ENCODE peak calls at places on chromosome 15, in four cellular contexts. One of them, this sample, is unnamed.

GRCh38 chr15:99564221-99565030 is 1.4 kb upstream of the MEF2A start:
- DNase-seq in neural crest cell: no peak
- DNase-seq in fibroblast of the aortic adventitia: peak; percentile 61
- DNase-seq in mucosa of descending colon: peak; percentile 31
- DNase-seq in this sample: no peak

GRCh38 chr15:38603672-38604071 is 39.1 kb upstream of the RASGRP1 start:
- DNase-seq in neural crest cell: no peak
- DNase-seq in fibroblast of the aortic adventitia: no peak
- DNase-seq in mucosa of descending colon: no peak
- DNase-seq in this sample: no peak

GRCh38 chr15:62316413-62317060 is 151.5 kb upstream of the C2CD4B start:
- DNase-seq in neural crest cell: no peak
- DNase-seq in fibroblast of the aortic adventitia: no peak
- DNase-seq in mucosa of descending colon: no peak
- DNase-seq in this sample: no peak

GRCh38 chr15:57367556-57367955 is 8.7 kb upstream of the CGNL1 start:
- DNase-seq in neural crest cell: no peak
- DNase-seq in fibroblast of the aortic adventitia: no peak
- DNase-seq in mucosa of descending colon: no peak
- DNase-seq in this sample: no peak

GRCh38 chr15:69463182-69463756 is 10.7 kb downstream of the RPLP1 start:
- DNase-seq in neural crest cell: no peak
- DNase-seq in fibroblast of the aortic adventitia: no peak
- DNase-seq in mucosa of descending colon: no peak
- DNase-seq in this sample: no peak

GRCh38 chr15:57923311-57923710 is 142.2 kb downstream of the ALDH1A2 start:
- DNase-seq in neural crest cell: no peak
- DNase-seq in fibroblast of the aortic adventitia: peak; percentile 48
- DNase-seq in mucosa of descending colon: no peak
- DNase-seq in this sample: no peak

GRCh38 chr15:36175781-36176211 is 403.6 kb upstream of the CDIN1 start:
- DNase-seq in neural crest cell: no peak
- DNase-seq in fibroblast of the aortic adventitia: no peak
- DNase-seq in mucosa of descending colon: no peak
- DNase-seq in this sample: no peak

GRCh38 chr15:79970921-79971434 is at the start of gene BCL2A1:
- DNase-seq in neural crest cell: no peak
- DNase-seq in fibroblast of the aortic adventitia: peak; percentile 88
- DNase-seq in mucosa of descending colon: no peak
- DNase-seq in this sample: no peak

GRCh38 chr15:100339999-100340398 is 1.8 kb downstream of the ADAMTS17 start:
- DNase-seq in neural crest cell: no peak
- DNase-seq in fibroblast of the aortic adventitia: no peak
- DNase-seq in mucosa of descending colon: no peak
- DNase-seq in this sample: no peak

GRCh38 chr15:64148581-64148980 is 3.0 kb upstream of the SNX22 start:
- DNase-seq in neural crest cell: no peak
- DNase-seq in fibroblast of the aortic adventitia: no peak
- DNase-seq in mucosa of descending colon: no peak
- DNase-seq in this sample: no peak

GRCh38 chr15:64148168-64148567 is 3.4 kb upstream of the SNX22 start:
- DNase-seq in neural crest cell: no peak
- DNase-seq in fibroblast of the aortic adventitia: no peak
- DNase-seq in mucosa of descending colon: no peak
- DNase-seq in this sample: no peak

GRCh38 chr15:64150236-64150578 is 1.3 kb upstream of the SNX22 start:
- DNase-seq in neural crest cell: no peak
- DNase-seq in fibroblast of the aortic adventitia: no peak
- DNase-seq in mucosa of descending colon: no peak
- DNase-seq in this sample: no peak

GRCh38 chr15:64151727-64152506 is at the start of gene SNX22:
- DNase-seq in neural crest cell: no peak
- DNase-seq in fibroblast of the aortic adventitia: no peak
- DNase-seq in mucosa of descending colon: peak; percentile 61
- DNase-seq in this sample: peak; percentile 25

DNA sequence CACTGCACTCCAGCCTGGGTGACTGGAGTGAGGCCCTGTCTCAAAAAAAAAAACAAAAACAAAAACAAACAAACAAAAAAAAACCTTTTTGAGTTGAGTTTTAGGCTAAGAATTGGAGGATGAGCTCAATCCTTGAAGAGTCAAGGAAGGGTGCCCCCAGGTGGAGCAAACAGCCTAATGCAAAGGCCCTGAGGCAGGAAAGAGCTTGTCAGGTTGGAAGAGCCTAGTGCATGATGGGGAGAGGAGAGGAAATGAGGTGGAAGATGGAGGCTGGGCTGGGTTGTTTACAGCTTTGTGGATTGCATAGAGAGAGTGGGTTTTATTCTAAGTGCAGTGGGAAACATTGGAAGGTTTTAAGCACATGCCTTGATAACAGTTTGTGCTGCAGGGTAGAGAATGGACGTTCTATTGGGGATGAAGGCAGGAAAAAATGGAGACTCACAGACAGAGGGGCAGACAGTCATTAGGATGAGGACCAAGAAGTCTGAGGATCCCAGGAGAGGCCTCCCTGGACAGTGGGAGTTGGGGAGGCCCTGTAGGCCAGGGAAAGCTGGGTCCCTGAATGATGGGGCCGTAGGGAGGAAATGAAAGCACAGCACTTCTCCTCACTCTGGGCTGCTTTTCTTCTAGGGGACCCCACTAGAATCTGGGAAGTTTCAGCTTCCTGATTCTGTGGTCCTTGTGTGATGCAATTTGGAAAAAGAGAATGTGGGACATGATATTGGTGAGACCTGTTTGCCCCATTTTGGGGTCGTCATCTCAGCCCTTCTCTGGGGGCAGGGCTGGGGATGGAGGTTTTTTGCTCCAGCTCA is 1.9 kb upstream of the SNX22 start:
- DNase-seq in neural crest cell: no peak
- DNase-seq in fibroblast of the aortic adventitia: no peak
- DNase-seq in mucosa of descending colon: no peak
- DNase-seq in this sample: no peak
- TF ChIP-seq CTCF in neural crest cell: peak; percentile 19
- TF ChIP-seq CTCF in fibroblast of the aortic adventitia: peak; percentile 6
- TF ChIP-seq CTCF in mucosa of descending colon: no peak
- TF ChIP-seq CTCF in this sample: no peak

DNA sequence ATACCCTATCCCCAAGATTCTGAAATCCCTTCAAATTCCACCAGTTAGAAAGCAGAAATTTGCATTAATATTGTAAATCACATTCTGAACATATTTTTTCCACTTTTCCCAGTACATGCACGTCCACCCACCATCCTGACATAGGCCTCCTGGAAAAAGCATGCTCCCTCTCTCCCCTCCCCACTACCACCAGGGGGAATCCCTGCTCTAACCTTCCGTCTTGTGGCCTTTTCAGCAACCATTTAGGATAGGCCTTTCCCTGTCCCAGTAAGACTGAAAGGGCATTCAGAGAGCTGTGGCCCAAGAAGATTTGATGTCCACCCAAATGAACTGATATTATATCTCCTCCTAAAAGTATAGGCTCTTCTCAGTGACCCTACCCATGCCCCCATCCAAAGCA is 182.1 kb downstream of the ARRDC4 start:
- DNase-seq in neural crest cell: no peak
- DNase-seq in fibroblast of the aortic adventitia: no peak
- DNase-seq in mucosa of descending colon: no peak
- DNase-seq in this sample: no peak
- TF ChIP-seq CTCF in neural crest cell: no peak
- TF ChIP-seq CTCF in fibroblast of the aortic adventitia: peak; percentile 16
- TF ChIP-seq CTCF in mucosa of descending colon: no peak
- TF ChIP-seq CTCF in this sample: no peak

DNA sequence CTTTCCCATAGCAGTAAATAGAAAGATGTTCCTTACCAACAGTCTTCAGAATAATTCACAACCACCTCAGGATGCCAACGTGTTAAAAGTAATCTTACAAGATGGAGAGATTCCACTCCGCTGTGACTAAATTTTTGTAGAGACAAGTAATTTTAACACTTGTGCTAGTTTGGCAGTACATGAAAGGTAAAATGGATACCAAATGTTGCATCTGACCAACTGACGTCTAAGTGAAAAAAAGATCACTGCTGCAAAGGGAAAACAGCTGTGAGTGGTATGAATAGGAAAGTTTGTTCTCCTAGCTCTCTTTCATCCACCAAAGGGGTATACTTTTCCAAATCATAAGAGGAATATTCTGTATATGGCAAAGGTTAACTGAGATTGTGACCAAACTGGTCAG is 2.6 kb downstream of the SPG21 start:
- DNase-seq in neural crest cell: no peak
- DNase-seq in fibroblast of the aortic adventitia: peak; percentile 16
- DNase-seq in mucosa of descending colon: no peak
- DNase-seq in this sample: no peak
- TF ChIP-seq CTCF in neural crest cell: no peak
- TF ChIP-seq CTCF in fibroblast of the aortic adventitia: no peak
- TF ChIP-seq CTCF in mucosa of descending colon: no peak
- TF ChIP-seq CTCF in this sample: no peak

DNA sequence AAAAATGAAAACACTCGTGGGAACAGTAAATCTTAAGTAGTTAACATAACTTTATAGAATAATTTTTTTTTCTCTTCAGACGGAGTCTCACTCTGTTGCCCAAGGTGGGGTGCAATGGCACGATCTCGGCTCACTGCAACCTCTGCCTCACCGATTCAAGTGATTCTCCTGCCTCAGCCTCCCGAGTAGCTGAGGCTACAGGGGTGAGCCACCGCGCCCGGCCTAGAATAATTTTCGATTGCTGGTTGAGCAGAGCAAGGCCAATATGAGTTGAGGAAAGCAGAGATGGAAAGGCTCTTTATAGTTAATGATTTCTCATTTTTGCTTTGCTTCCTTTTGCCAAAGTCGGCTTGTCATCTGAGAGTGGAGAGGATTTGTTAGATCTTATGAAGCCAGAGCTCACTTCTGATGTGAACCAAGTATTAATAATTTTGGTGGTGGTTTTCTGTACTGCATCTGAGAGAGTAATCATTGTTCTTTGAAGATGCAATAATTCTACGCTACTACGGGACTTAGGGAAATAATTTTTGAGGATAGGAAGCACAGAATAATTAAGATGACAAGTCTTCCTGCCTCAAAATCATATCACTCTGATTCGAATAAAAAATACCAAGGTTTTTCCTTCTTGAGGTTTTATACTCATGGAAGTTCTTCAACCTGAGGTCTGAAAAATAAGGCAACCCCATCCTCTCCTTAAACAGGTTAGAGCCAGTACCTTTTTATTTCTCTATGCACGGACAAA is 1.5 kb upstream of the GOLM2 start:
- DNase-seq in neural crest cell: no peak
- DNase-seq in fibroblast of the aortic adventitia: peak; percentile 37
- DNase-seq in mucosa of descending colon: no peak
- DNase-seq in this sample: no peak
- TF ChIP-seq CTCF in neural crest cell: peak; percentile 43
- TF ChIP-seq CTCF in fibroblast of the aortic adventitia: peak; percentile 19
- TF ChIP-seq CTCF in mucosa of descending colon: no peak
- TF ChIP-seq CTCF in this sample: peak; percentile 19

GRCh38 chr15:29110733-29111132 is 158.9 kb downstream of the NSMCE3 start:
- DNase-seq in neural crest cell: no peak
- DNase-seq in fibroblast of the aortic adventitia: no peak
- DNase-seq in mucosa of descending colon: no peak
- DNase-seq in this sample: no peak
- TF ChIP-seq CTCF in neural crest cell: no peak
- TF ChIP-seq CTCF in fibroblast of the aortic adventitia: no peak
- TF ChIP-seq CTCF in mucosa of descending colon: no peak
- TF ChIP-seq CTCF in this sample: no peak

GRCh38 chr15:82680200-82681102 is 29.2 kb downstream of the AP3B2 start:
- DNase-seq in neural crest cell: peak; percentile 29
- DNase-seq in fibroblast of the aortic adventitia: no peak
- DNase-seq in mucosa of descending colon: peak; percentile 78
- DNase-seq in this sample: peak; percentile 87
- TF ChIP-seq CTCF in neural crest cell: peak; percentile 54
- TF ChIP-seq CTCF in fibroblast of the aortic adventitia: no peak
- TF ChIP-seq CTCF in mucosa of descending colon: no peak
- TF ChIP-seq CTCF in this sample: peak; percentile 52

DNA sequence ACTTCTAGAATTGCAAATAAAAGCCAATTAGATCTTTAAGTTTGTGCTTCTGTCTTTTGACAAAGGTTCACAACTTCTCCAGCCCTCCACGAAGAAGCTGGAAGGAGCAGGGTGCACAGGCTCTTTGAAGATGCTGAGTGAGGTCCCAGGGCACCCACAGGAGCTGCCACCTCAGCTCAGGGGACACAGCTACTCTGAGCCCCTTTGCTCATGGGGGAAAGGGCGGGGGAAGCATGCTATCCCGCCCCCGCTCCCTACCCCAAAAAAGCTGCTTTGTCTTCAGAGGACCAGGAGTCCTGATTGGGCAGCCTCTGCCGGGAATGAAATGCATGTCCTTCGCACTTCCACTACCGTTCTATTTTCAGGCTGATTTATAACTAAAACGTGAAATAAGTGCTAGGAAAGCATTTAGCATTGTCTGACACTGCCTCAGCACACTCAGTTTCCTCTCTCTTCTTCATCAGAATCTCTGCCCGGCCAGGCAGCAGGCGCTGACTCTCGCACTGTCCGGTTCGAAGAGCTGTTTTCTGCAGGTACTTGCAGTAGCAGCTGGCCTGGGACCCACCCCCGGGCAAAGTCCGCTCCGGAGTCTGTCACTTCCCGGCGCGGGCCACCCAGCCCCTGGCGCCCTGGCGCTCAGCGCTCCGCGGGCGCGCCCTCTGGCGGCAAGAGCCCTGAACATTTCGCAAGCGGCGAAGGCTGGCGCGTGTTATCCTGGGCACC is 45.5 kb upstream of the KLHL25 start:
- DNase-seq in neural crest cell: peak; percentile 87
- DNase-seq in fibroblast of the aortic adventitia: peak; percentile 55
- DNase-seq in mucosa of descending colon: peak; percentile 97
- DNase-seq in this sample: peak; percentile 91
- TF ChIP-seq CTCF in neural crest cell: peak; percentile 98
- TF ChIP-seq CTCF in fibroblast of the aortic adventitia: peak; percentile 75
- TF ChIP-seq CTCF in mucosa of descending colon: peak; percentile 81
- TF ChIP-seq CTCF in this sample: peak; percentile 97

DNA sequence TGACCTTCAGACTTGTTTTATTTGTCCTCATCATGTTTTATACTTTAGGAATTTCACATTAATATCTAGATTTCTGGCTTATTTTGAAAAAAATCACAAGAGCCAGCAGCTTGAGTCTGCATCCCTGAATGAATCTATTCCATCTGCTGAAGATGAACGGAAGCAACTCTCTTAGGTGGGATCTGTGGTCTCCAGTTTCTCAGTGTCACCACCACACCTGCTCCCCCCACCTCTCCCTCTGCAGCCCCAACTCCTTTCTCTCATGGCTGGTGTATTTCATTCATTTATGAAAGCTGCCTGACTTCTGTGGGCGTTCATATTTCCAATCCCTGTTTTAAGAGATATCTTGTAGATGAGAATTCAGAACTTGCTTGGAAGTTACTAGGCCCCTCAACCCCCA is 102.1 kb upstream of the AGBL1 start:
- DNase-seq in neural crest cell: no peak
- DNase-seq in fibroblast of the aortic adventitia: no peak
- DNase-seq in mucosa of descending colon: no peak
- DNase-seq in this sample: no peak
- TF ChIP-seq CTCF in neural crest cell: no peak
- TF ChIP-seq CTCF in fibroblast of the aortic adventitia: no peak
- TF ChIP-seq CTCF in mucosa of descending colon: no peak
- TF ChIP-seq CTCF in this sample: no peak